ENCODE peak calls at places on chromosomes 6 and 20, in ten cellular contexts. W is posterior vena cava; L is brain pericyte; H is stimulated activated CD8-positive, alpha-beta memory T cell treated with anti-CD3 and anti-CD28 coated beads, Interleukin-15, amount 100 ng/mL, for 24 hours; O is small intestine; E is hippocampal formation; J is amygdala; G is left cardiac atrium; R is pons; Y is type B pancreatic cell. F is an unnamed sample.

GRCh38 chr20:4439461-4439860 is 282.2 kb upstream of the PRND start:
- DNase-seq in W (no peak), L (no peak), H (no peak), O (no peak), E (no peak), J (no peak), G (no peak), R (no peak), Y (no peak), F (peak)

GRCh38 chr20:15618912-15619311 is 954.3 kb downstream of the KIF16B start:
- DNase-seq in W (no peak), L (no peak), H (no peak), O (no peak), E (no peak), J (no peak), G (no peak), R (no peak), Y (no peak), F (no peak)

GRCh38 chr20:43124261-43124660 is 65.4 kb downstream of the PTPRT start:
- DNase-seq in W (no peak), L (no peak), H (no peak), O (no peak), E (no peak), J (no peak), G (no peak), R (peak), Y (no peak), F (no peak)

GRCh38 chr20:13492001-13492480 is 146.7 kb downstream of the TASP1 start:
- DNase-seq in W (no peak), L (no peak), H (no peak), O (no peak), E (peak), J (no peak), G (peak), R (peak), Y (no peak), F (peak)

GRCh38 chr6:33075568-33076405 is at the start of gene HLA-DPB1:
- DNase-seq in W (no peak), L (no peak), H (no peak), O (peak), E (peak), J (no peak), G (no peak), R (peak), Y (no peak), F (peak)

GRCh38 chr20:37673429-37673828 is 20.4 kb upstream of the CTNNBL1 start:
- DNase-seq in W (no peak), L (no peak), H (no peak), O (no peak), E (no peak), J (no peak), G (no peak), R (no peak), Y (no peak), F (no peak)

GRCh38 chr6:142942805-142943227 is 2.2 kb downstream of the HIVEP2 start:
- DNase-seq in W (no peak), L (no peak), H (no peak), O (peak), E (peak), J (no peak), G (no peak), R (peak), Y (no peak), F (peak)

GRCh38 chr20:58722877-58723627 is 30.5 kb downstream of the NPEPL1 start:
- DNase-seq in W (peak), L (no peak), H (no peak), O (no peak), E (no peak), J (no peak), G (no peak), R (no peak), Y (peak), F (no peak)

GRCh38 chr6:7728855-7729590 is 3.1 kb downstream of the BMP6 start:
- DNase-seq in W (no peak), L (no peak), H (no peak), O (no peak), E (no peak), J (no peak), G (no peak), R (no peak), Y (no peak), F (no peak)

GRCh38 chr20:5143856-5144255 is 17.0 kb downstream of the CDS2 start:
- DNase-seq in W (no peak), L (no peak), H (no peak), O (no peak), E (no peak), J (no peak), G (no peak), R (no peak), Y (no peak), F (no peak)

GRCh38 chr20:44716309-44717106 is 1.3 kb downstream of the CCN5 start:
- DNase-seq in W (peak), L (no peak), H (no peak), O (no peak), E (no peak), J (no peak), G (no peak), R (no peak), Y (no peak), F (no peak)

GRCh38 chr6:44704240-44705150 is 317.0 kb downstream of the CDC5L start:
- DNase-seq in W (no peak), L (no peak), H (no peak), O (no peak), E (no peak), J (no peak), G (no peak), R (no peak), Y (no peak), F (no peak)

GRCh38 chr20:63116412-63117106 is 99.4 kb downstream of the YTHDF1 start:
- DNase-seq in W (peak), L (no peak), H (no peak), O (no peak), E (no peak), J (no peak), G (peak), R (no peak), Y (no peak), F (peak)

GRCh38 chr6:162638931-162639574 is 88.5 kb downstream of the PRKN start:
- DNase-seq in W (no peak), L (no peak), H (no peak), O (no peak), E (no peak), J (no peak), G (no peak), R (no peak), Y (no peak), F (no peak)

GRCh38 chr6:218153-219018 is 73.9 kb upstream of the DUSP22 start:
- DNase-seq in W (no peak), L (no peak), H (no peak), O (no peak), E (no peak), J (no peak), G (no peak), R (no peak), Y (no peak), F (no peak)

GRCh38 chr6:134551245-134551960 is 233.5 kb upstream of the SGK1 start:
- DNase-seq in W (no peak), L (no peak), H (no peak), O (no peak), E (no peak), J (no peak), G (no peak), R (no peak), Y (no peak), F (peak)

GRCh38 chr20:61254881-61255589 is 3.0 kb downstream of the CDH4 start:
- DNase-seq in W (no peak), L (no peak), H (no peak), O (no peak), E (no peak), J (no peak), G (no peak), R (no peak), Y (no peak), F (peak)

GRCh38 chr6:110315856-110316398 is 42.2 kb downstream of the METTL24 start:
- DNase-seq in W (no peak), L (no peak), H (no peak), O (peak), E (no peak), J (no peak), G (no peak), R (no peak), Y (no peak), F (no peak)

GRCh38 chr6:109671721-109672120 is 19.3 kb downstream of the AK9 start:
- DNase-seq in W (no peak), L (no peak), H (no peak), O (no peak), E (no peak), J (no peak), G (no peak), R (no peak), Y (no peak), F (peak)

GRCh38 chr6:151141685-151142084 is 98.1 kb upstream of the AKAP12 start:
- DNase-seq in W (no peak), L (no peak), H (no peak), O (no peak), E (no peak), J (no peak), G (peak), R (no peak), Y (no peak), F (no peak)

GRCh38 chr6:29792123-29793035 is 35.2 kb upstream of the HLA-G start:
- DNase-seq in W (peak), L (no peak), H (peak), O (peak), E (no peak), J (no peak), G (peak), R (peak), Y (no peak), F (no peak)

GRCh38 chr6:17278289-17279061 is 2.7 kb upstream of the RBM24 start:
- DNase-seq in W (no peak), L (no peak), H (no peak), O (peak), E (no peak), J (no peak), G (no peak), R (no peak), Y (no peak), F (peak)

GRCh38 chr6:168118935-168119334 is 39.9 kb upstream of the FRMD1 start:
- DNase-seq in W (peak), L (no peak), H (no peak), O (no peak), E (no peak), J (no peak), G (no peak), R (no peak), Y (peak), F (no peak)